ENCODE peak calls at places on chromosomes 16 and 17, in seven cellular contexts. G, U, V, W, P, I and J are unnamed samples.

GRCh38 chr17:77096570-77097214 is 44.1 kb upstream of the SEC14L1 start:
- DNase-seq in G (no peak), W (peak; percentile 55), U (no peak), I (no peak), P (no peak), V (peak; percentile 28), J (no peak)

GRCh38 chr17:44967907-44968224 is 237 bp downstream of the C1QL1 start:
- DNase-seq in I (no peak), G (no peak), V (no peak), W (no peak), U (no peak), P (no peak), J (no peak)

GRCh38 chr17:27081002-27081638 is 212.8 kb upstream of the WSB1 start:
- DNase-seq in G (no peak), P (no peak), V (no peak), W (no peak), U (no peak), I (no peak), J (no peak)

GRCh38 chr16:2942045-2942444 is 22.0 kb upstream of the KREMEN2 start:
- DNase-seq in I (no peak), W (no peak), V (no peak), U (no peak), P (no peak), G (no peak), J (no peak)

GRCh38 chr17:45221081-45221996 is at the start of gene FMNL1:
- DNase-seq in W (peak; percentile 42), V (no peak), P (peak; percentile 82), U (peak; percentile 74), I (no peak), G (peak; percentile 81), J (peak; percentile 79)

GRCh38 chr16:79439866-79440265 is 160.7 kb downstream of the MAF start:
- DNase-seq in W (no peak), U (no peak), G (no peak), P (no peak), V (no peak), I (no peak), J (no peak)

GRCh38 chr16:67158637-67159600 is 790 bp downstream of the TRADD start:
- DNase-seq in W (no peak), U (no peak), P (no peak), G (peak; percentile 84), I (no peak), V (no peak), J (peak; percentile 50)

GRCh38 chr16:58853830-58854229 is 119.7 kb upstream of the GOT2 start:
- DNase-seq in U (no peak), W (no peak), V (no peak), P (no peak), G (no peak), I (no peak), J (no peak)

GRCh38 chr16:30054959-30055553 is 10.5 kb upstream of the ALDOA start:
- DNase-seq in P (peak; percentile 61), V (no peak), W (no peak), U (no peak), I (no peak), G (no peak), J (no peak)

GRCh38 chr17:71801301-71801700 is 319.5 kb upstream of the SOX9 start:
- DNase-seq in G (no peak), P (no peak), I (no peak), W (no peak), U (no peak), V (no peak), J (no peak)

GRCh38 chr16:66344533-66345145 is 21.9 kb upstream of the CDH5 start:
- DNase-seq in P (peak; percentile 9), G (peak; percentile 25), V (no peak), W (no peak), I (no peak), U (no peak), J (no peak)

GRCh38 chr16:49597796-49598195 is 224.2 kb downstream of the C16orf78 start:
- DNase-seq in W (no peak), V (no peak), G (no peak), U (no peak), I (no peak), P (no peak), J (no peak)

GRCh38 chr17:39235555-39236221 is 9.9 kb upstream of the STAC2 start:
- DNase-seq in U (no peak), P (peak; percentile 67), I (no peak), W (no peak), G (no peak), V (peak; percentile 87), J (no peak)

GRCh38 chr16:2791174-2791573 is 3.8 kb upstream of the PRSS33 start:
- DNase-seq in W (no peak), U (no peak), I (no peak), G (no peak), V (no peak), P (no peak), J (no peak)

GRCh38 chr17:6800422-6801027 is 24.5 kb downstream of the FBXO39 start:
- DNase-seq in V (no peak), P (no peak), W (no peak), I (no peak), U (no peak), G (no peak), J (no peak)

GRCh38 chr17:43427362-43428043 is 28.7 kb downstream of the ARL4D start:
- DNase-seq in I (no peak), W (no peak), P (no peak), G (no peak), U (no peak), V (no peak), J (no peak)

GRCh38 chr16:81442220-81442908 is 2.2 kb upstream of the CMIP start:
- DNase-seq in I (no peak), G (no peak), W (no peak), U (no peak), V (no peak), P (no peak), J (peak; percentile 47)

GRCh38 chr17:72715906-72716572 is 376.4 kb downstream of the SLC39A11 start:
- DNase-seq in U (no peak), G (no peak), P (no peak), W (no peak), I (no peak), V (peak; percentile 100), J (no peak)

GRCh38 chr16:14586637-14587036 is 43.4 kb downstream of the PARN start:
- DNase-seq in V (no peak), G (no peak), P (no peak), W (no peak), U (no peak), I (no peak), J (no peak)

GRCh38 chr17:56832446-56832845 is 1.3 kb downstream of the C17orf67 start:
- DNase-seq in V (no peak), I (no peak), W (no peak), P (no peak), G (no peak), U (no peak), J (no peak)

GRCh38 chr16:58331024-58331707 is 36.3 kb upstream of the PRSS54 start:
- DNase-seq in P (no peak), U (no peak), G (no peak), V (no peak), W (no peak), I (no peak), J (no peak)

GRCh38 chr16:8741636-8742427 is 55.6 kb downstream of the TMEM186 start:
- DNase-seq in W (no peak), I (no peak), V (no peak), G (no peak), P (no peak), U (no peak), J (no peak)
- TF ChIP-seq CTCF in W (no peak), I (no peak), V (no peak), G (no peak), P (no peak), U (no peak), J (no peak)

DNA sequence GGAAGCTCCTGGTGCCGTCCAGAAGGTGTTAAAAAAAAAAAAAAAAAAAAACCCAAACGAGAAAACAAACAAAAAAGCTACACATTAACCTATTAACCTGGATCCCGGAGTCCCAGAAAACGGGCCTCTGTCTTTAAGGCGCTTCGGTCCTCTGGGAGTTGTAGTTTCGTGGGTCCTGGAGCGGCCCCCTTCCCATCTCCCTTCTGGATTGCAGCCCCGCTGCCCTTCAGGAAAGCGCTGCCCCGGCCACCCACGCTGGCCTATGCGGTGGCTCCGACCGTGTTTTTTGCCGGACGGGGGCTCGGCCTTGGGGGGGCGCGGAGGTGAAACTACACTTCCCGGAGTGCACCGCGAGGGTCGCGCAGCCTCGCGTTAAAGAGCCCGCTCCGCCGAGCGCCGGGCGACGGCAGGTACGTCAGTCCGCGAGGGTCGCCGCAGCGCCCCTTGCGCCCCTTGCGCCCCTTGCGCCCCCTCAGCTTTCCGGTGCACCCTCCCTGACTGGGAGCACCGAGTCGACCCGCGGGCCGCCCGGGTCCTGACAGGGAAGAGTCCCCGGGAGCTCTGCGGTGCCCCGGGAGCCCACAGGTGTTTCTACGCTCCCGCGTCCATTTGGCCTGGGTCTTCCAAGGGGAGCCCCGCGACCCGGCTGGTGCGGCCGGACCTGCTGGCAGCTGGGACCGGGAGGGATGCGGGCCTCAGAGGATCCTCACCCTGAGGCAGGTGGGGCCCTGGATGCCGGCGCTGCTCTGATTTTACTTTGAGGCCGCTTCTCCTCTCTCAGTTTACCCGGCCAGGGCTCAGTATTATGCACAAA is at the start of gene FCSK:
- DNase-seq in G (peak; percentile 54), I (no peak), U (peak; percentile 61), P (peak; percentile 57), V (peak; percentile 50), W (no peak), J (peak; percentile 68)
- TF ChIP-seq CTCF in G (peak; percentile 5), I (no peak), U (no peak), P (no peak), V (no peak), W (no peak), J (no peak)

DNA sequence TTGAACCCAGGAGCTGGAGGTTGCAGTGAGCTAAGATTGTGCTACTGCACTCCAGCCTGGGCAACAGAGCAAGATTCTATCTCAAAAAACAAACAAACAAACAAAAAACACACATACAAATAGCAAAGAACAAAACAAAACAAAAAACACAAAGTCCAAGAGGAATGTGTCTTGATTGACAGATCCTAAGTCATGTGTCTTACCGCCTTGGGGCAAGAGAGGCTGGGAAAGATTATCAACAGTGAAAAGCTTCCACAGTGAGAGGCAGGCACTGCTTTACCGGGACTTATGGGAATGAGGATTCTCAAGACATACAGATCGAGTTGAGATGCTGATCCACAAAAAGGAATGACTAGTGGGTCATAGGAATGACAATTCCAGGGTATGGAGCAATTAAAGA is 62.7 kb upstream of the GAS7 start:
- DNase-seq in G (no peak), W (no peak), I (no peak), P (no peak), U (no peak), V (no peak), J (no peak)
- TF ChIP-seq CTCF in G (no peak), W (no peak), I (no peak), P (no peak), U (no peak), V (no peak), J (no peak)

GRCh38 chr16:11877374-11877773 is 26.0 kb upstream of the RSL1D1 start:
- DNase-seq in G (no peak), W (no peak), I (no peak), U (no peak), P (no peak), V (no peak), J (no peak)

GRCh38 chr16:11884035-11884434 is 31.7 kb downstream of the GSPT1 start:
- DNase-seq in G (no peak), W (no peak), U (no peak), P (no peak), I (no peak), V (no peak), J (no peak)

GRCh38 chr16:11876306-11876705 is 25.0 kb upstream of the RSL1D1 start:
- DNase-seq in P (no peak), V (no peak), W (no peak), I (no peak), G (no peak), U (no peak), J (no peak)

GRCh38 chr16:11875721-11876120 is 24.4 kb upstream of the RSL1D1 start:
- DNase-seq in W (no peak), V (no peak), P (no peak), U (no peak), G (no peak), I (no peak), J (no peak)

GRCh38 chr16:11880047-11880446 is 28.7 kb upstream of the RSL1D1 start:
- DNase-seq in P (no peak), U (no peak), I (no peak), V (no peak), G (no peak), W (no peak), J (no peak)
- TF ChIP-seq CTCF in P (no peak), U (no peak), I (no peak), V (no peak), G (no peak), W (no peak), J (no peak)